ENCODE peak calls at places on chromosomes 13 and 19, in seven cellular contexts. K, W, A, Y, C, H and L are unnamed samples.

GRCh38 chr13:60226507-60226906 is 62.8 kb upstream of the DIAPH3 start:
- DNase-seq in K (no peak), W (no peak), A (peak), Y (no peak), C (peak), H (no peak), L (peak)

GRCh38 chr19:13887529-13887928 is 10.6 kb downstream of the NANOS3 start:
- DNase-seq in K (no peak), W (no peak), A (peak), Y (no peak), C (peak), H (no peak), L (peak)

GRCh38 chr19:44927746-44928145 is 13.3 kb downstream of the APOC1 start:
- DNase-seq in K (no peak), W (no peak), A (peak), Y (no peak), C (peak), H (no peak), L (no peak)

GRCh38 chr13:47890146-47890814 is 110.8 kb downstream of the SUCLA2 start:
- DNase-seq in K (no peak), W (no peak), A (no peak), Y (no peak), C (peak), H (no peak), L (no peak)

GRCh38 chr19:13215572-13216380 is 65.6 kb downstream of the IER2 start:
- DNase-seq in K (no peak), W (no peak), A (no peak), Y (no peak), C (no peak), H (no peak), L (no peak)

GRCh38 chr13:24097667-24098066 is 62.9 kb upstream of the SPATA13 start:
- DNase-seq in K (no peak), W (no peak), A (no peak), Y (no peak), C (no peak), H (no peak), L (no peak)

GRCh38 chr13:27921961-27922910 is 2.4 kb downstream of the PDX1 start:
- DNase-seq in K (no peak), W (no peak), A (no peak), Y (peak), C (no peak), H (no peak), L (no peak)

GRCh38 chr19:49441210-49441959 is at the start of gene SLC17A7:
- DNase-seq in K (peak), W (peak), A (no peak), Y (peak), C (no peak), H (no peak), L (no peak)

GRCh38 chr13:51821666-51822065 is 17.7 kb upstream of the DHRS12 start:
- DNase-seq in K (no peak), W (no peak), A (no peak), Y (no peak), C (no peak), H (no peak), L (no peak)

GRCh38 chr13:27847669-27848068 is 55.4 kb downstream of the GSX1 start:
- DNase-seq in K (no peak), W (no peak), A (no peak), Y (no peak), C (no peak), H (no peak), L (no peak)

DNA sequence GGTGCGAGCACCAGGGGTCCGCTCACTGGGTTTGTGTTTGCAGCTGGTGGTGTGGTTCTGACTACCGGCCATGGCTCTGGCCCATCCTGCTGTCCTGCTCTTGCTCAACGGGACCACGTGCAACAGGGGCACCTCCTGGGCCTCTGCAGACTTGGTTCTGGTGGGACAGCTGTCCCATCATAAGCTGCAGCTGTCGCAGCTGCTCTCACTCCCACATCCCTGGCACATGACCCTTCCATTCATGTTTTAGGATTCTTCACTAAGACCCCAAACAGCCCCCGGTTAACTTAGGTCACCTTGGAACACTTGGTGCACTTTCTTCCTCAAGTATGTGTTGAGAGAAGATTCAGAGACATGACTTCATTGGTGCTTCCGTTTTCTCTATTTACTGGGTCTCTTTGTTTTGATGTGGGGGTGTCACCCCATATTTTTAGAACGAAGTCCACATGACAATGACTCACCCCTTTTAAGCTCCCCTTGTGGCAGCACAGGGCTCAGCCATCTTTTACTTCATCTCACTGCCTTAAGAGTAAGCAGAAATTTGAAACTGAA is 68.4 kb upstream of the ARHGEF7 start:
- DNase-seq in K (peak), W (peak), A (peak), Y (no peak), C (peak), H (no peak), L (no peak)
- TF ChIP-seq CTCF in K (no peak), W (peak), A (peak), Y (no peak), C (peak), H (peak), L (peak)

GRCh38 chr19:30074741-30075460 is 132.9 kb downstream of the URI1 start:
- DNase-seq in K (no peak), W (no peak), A (no peak), Y (no peak), C (no peak), H (peak), L (peak)

GRCh38 chr19:30077851-30078355 is 135.9 kb downstream of the URI1 start:
- DNase-seq in K (no peak), W (no peak), A (no peak), Y (no peak), C (no peak), H (peak), L (no peak)

GRCh38 chr19:30076751-30077670 is 135.0 kb downstream of the URI1 start:
- DNase-seq in K (no peak), W (no peak), A (no peak), Y (no peak), C (no peak), H (peak), L (no peak)

GRCh38 chr19:30074096-30074495 is 132.1 kb downstream of the URI1 start:
- DNase-seq in K (peak), W (no peak), A (no peak), Y (no peak), C (no peak), H (peak), L (no peak)

DNA sequence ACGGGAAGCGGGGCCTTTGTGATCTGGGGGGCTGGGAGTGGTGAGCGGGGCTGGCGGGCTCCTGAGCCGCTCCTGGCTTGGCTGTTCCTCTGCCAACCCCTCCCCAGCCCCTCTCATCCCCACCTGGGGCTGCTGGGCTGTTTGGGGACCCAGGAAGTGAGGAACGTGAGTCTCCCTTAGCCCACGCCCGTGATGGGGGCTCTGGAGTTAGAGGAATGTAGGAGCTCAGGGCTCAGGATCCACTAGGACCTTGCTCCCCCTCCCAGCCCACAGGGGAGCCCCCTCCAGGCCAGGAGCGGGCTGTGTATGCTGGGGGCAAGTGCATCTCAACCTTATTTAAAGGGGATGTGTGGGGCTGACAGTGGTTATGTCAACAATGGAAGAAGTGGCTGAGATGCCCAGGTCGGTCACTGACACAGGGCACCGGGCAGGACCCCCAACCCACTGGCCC is 134.1 kb downstream of the URI1 start:
- DNase-seq in K (no peak), W (no peak), A (no peak), Y (peak), C (no peak), H (peak), L (no peak)
- H3K4me3 ChIP-seq in K (no peak), W (no peak), A (no peak), Y (no peak), C (no peak), H (no peak), L (no peak)

GRCh38 chr13:102845630-102846260 is at the start of gene ERCC5:
- DNase-seq in K (peak), W (peak), A (peak), Y (peak), C (peak), H (peak), L (peak)
- TF ChIP-seq CTCF in K (no peak), W (no peak), A (no peak), Y (no peak), C (no peak), H (no peak), L (no peak)

GRCh38 chr19:1411255-1412191 is 4.1 kb downstream of the DAZAP1 start:
- DNase-seq in K (no peak), W (peak), A (peak), Y (no peak), C (no peak), H (peak), L (peak)

GRCh38 chr19:1408300-1409203 is 1.2 kb downstream of the DAZAP1 start:
- DNase-seq in K (no peak), W (peak), A (peak), Y (no peak), C (peak), H (peak), L (peak)

GRCh38 chr19:1409204-1410005 is 2.0 kb downstream of the DAZAP1 start:
- DNase-seq in K (no peak), W (no peak), A (no peak), Y (no peak), C (no peak), H (no peak), L (no peak)

GRCh38 chr19:1410789-1411188 is 3.4 kb downstream of the DAZAP1 start:
- DNase-seq in K (no peak), W (no peak), A (no peak), Y (no peak), C (no peak), H (peak), L (no peak)

DNA sequence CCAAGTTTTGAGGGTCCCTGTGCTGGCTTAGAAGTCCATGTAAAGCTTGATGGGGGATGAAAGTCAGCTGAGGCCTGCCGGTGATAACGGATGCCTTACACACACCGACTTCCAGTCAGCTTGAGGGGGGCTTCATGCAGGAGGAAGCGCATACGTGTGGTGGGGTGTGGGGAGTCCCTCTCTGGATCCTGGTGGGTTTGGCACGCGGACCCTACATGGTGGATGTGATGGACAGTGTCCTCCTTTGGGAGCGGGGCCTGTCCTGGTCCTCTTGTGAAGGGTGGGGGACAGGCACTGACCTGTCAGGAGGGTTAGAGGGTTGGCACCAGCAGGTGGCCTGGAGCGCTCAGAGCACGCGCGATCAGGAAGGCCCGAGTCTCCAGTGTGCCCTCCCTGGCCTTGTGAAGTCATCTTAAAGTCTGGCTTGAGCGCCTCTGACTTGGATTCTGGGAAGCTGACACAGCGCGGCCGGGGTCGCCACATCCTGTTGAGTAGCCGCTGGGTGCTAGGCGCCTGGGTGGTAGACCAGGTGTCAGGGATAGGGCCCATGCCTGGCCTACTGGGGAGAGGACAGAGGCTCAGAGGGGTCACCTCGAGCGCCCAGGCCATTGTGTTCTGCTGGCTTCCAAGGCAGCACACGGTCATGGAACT is 2.9 kb downstream of the DAZAP1 start:
- DNase-seq in K (no peak), W (no peak), A (peak), Y (no peak), C (peak), H (no peak), L (no peak)
- H3K4me3 ChIP-seq in K (no peak), W (peak), A (no peak), Y (no peak), C (peak), H (no peak), L (peak)

DNA sequence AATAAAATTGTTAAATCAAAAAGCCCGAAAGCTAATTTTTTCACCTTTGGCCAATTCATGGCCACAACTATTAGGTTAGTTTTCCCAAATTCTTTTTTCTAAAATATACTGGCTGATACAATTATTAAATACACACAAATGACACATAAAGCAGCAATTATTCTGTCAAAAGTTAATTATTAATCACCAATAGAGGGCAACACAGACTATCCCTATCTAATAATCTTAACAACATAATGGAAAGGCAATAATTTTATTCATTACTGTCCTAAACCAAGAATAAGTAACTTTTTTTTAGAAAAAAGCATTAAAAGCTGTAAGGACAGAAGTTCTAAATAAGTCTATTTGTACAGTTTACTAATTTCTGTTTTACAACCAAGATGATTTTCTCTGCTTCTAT is 51.7 kb downstream of the KATNAL1 start:
- DNase-seq in K (no peak), W (no peak), A (no peak), Y (no peak), C (no peak), H (no peak), L (no peak)
- TF ChIP-seq CTCF in K (no peak), W (peak), A (peak), Y (no peak), C (peak), H (no peak), L (no peak)

GRCh38 chr19:43634516-43634876 is 5.2 kb downstream of the CADM4 start:
- DNase-seq in K (no peak), W (no peak), A (no peak), Y (peak), C (no peak), H (no peak), L (no peak)
- H3K4me3 ChIP-seq in K (no peak), W (no peak), A (no peak), Y (peak), C (peak), H (no peak), L (no peak)

DNA sequence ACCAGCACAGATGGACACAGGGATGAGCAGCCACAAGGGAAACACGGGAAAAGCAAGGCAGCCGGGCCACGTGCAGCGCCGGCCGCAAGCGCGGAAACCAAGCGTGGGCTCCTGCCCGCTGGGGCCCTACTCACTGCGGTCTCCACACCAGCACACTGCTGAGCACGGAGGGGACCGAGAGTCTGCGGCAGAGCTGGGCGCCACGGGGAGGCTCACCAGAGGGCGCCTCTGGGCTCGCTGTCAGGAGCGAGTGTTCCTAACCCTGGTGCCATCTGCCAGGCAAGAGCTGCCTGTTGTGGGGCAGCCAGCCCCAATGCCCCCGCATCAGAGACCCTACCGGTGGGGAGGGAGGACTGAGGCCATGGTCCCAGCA is 26.5 kb downstream of the MPND start:
- DNase-seq in K (peak), W (peak), A (peak), Y (peak), C (peak), H (peak), L (peak)
- TF ChIP-seq CTCF in K (no peak), W (peak), A (peak), Y (peak), C (peak), H (peak), L (peak)

DNA sequence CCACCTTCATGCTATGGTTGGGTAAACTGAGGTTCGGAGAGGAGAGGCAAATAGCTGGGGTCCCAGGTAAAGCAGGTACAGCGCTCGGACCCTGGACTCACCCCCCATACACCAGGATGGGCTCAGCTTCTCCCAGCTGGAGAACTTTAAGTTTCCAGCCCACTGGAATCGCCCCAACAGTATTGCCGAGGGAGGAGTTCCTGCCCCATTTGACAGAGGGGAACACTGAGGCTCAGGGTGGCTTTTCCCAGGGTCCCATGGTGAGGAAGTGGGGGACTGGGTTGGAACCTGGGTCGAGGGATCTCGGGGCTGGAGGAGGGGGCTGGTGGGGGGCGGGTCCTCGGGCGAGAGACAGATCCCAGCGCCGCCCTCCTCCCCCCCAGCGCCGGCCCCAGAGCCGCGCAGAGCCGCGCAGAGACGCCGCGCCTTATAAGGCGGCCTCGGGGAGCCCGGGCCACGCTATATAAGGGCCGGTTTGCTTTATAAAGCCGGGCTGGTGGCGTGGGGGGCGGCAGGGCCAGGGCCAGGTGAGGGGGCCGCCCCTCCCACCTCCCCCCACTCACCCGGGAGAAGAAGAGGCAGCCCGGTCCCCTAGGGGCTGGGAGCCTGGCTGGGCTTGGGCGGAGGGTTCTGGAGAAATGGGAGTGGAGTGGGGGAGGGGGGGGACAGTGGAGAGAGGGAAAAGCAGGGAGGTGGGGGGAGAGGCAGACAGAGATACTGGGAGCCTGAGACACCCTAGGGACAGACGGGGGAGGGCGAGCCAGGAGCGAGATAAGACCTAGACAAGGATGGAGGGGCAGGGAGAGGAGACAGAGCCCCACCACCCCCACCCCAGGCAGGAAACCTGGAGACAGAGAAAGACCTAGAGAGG is 1.1 kb downstream of the CNN1 start:
- DNase-seq in K (no peak), W (no peak), A (peak), Y (peak), C (peak), H (no peak), L (no peak)
- H3K4me3 ChIP-seq in K (no peak), W (peak), A (peak), Y (peak), C (peak), H (peak), L (no peak)